ENCODE peak calls at places on chromosomes 3 and 15, in five cellular contexts. One of them, this sample, is unnamed.

GRCh38 chr3:49238274-49239127 is 38.5 kb downstream of the C3orf62 start:
- DNase-seq in heart left ventricle: no peak
- DNase-seq in breast epithelium: no peak
- DNase-seq in tibial nerve: no peak
- DNase-seq in GM12891: no peak
- DNase-seq in this sample: no peak

GRCh38 chr3:119624002-119624401 is 26.3 kb downstream of the PLA1A start:
- DNase-seq in breast epithelium: no peak
- DNase-seq in tibial nerve: no peak
- DNase-seq in heart left ventricle: no peak
- DNase-seq in GM12891: no peak
- DNase-seq in this sample: no peak

GRCh38 chr3:71497367-71497925 is 86.1 kb downstream of the FOXP1 start:
- DNase-seq in heart left ventricle: no peak
- DNase-seq in GM12891: no peak
- DNase-seq in tibial nerve: no peak
- DNase-seq in breast epithelium: no peak
- DNase-seq in this sample: no peak

GRCh38 chr3:167653750-167654149 is at the start of gene WDR49:
- DNase-seq in heart left ventricle: no peak
- DNase-seq in tibial nerve: no peak
- DNase-seq in breast epithelium: no peak
- DNase-seq in GM12891: no peak
- DNase-seq in this sample: no peak

GRCh38 chr3:5423076-5423475 is 235.6 kb downstream of the EDEM1 start:
- DNase-seq in heart left ventricle: no peak
- DNase-seq in GM12891: no peak
- DNase-seq in tibial nerve: no peak
- DNase-seq in breast epithelium: no peak
- DNase-seq in this sample: no peak

GRCh38 chr3:147419062-147419701 is 10.0 kb downstream of the ZIC1 start:
- DNase-seq in heart left ventricle: no peak
- DNase-seq in GM12891: no peak
- DNase-seq in tibial nerve: no peak
- DNase-seq in breast epithelium: no peak
- DNase-seq in this sample: no peak

GRCh38 chr3:54999801-55000200 is 71.9 kb upstream of the LRTM1 start:
- DNase-seq in heart left ventricle: no peak
- DNase-seq in GM12891: no peak
- DNase-seq in breast epithelium: no peak
- DNase-seq in tibial nerve: no peak
- DNase-seq in this sample: no peak

GRCh38 chr3:82355228-82355627 is 593.8 kb upstream of the GBE1 start:
- DNase-seq in heart left ventricle: no peak
- DNase-seq in GM12891: no peak
- DNase-seq in breast epithelium: no peak
- DNase-seq in tibial nerve: no peak
- DNase-seq in this sample: no peak

GRCh38 chr3:141863497-141863896 is 12.9 kb upstream of the ATP1B3 start:
- DNase-seq in GM12891: no peak
- DNase-seq in breast epithelium: no peak
- DNase-seq in tibial nerve: no peak
- DNase-seq in heart left ventricle: no peak
- DNase-seq in this sample: no peak

GRCh38 chr3:102447272-102447671 is 12.5 kb downstream of the ZPLD1 start:
- DNase-seq in heart left ventricle: no peak
- DNase-seq in tibial nerve: no peak
- DNase-seq in breast epithelium: no peak
- DNase-seq in GM12891: no peak
- DNase-seq in this sample: no peak

GRCh38 chr15:50151468-50151867 is 30.5 kb upstream of the SLC27A2 start:
- DNase-seq in heart left ventricle: no peak
- DNase-seq in breast epithelium: no peak
- DNase-seq in tibial nerve: no peak
- DNase-seq in GM12891: no peak
- DNase-seq in this sample: no peak

GRCh38 chr15:65248506-65248905 is 37.2 kb upstream of the CILP start:
- DNase-seq in heart left ventricle: no peak
- DNase-seq in breast epithelium: no peak
- DNase-seq in GM12891: no peak
- DNase-seq in tibial nerve: no peak
- DNase-seq in this sample: no peak

GRCh38 chr3:194640829-194641228 is 7.6 kb upstream of the TMEM44 start:
- DNase-seq in GM12891: no peak
- DNase-seq in tibial nerve: no peak
- DNase-seq in breast epithelium: no peak
- DNase-seq in heart left ventricle: no peak
- DNase-seq in this sample: no peak

GRCh38 chr15:85582719-85583089 is 202.3 kb downstream of the AKAP13 start:
- DNase-seq in breast epithelium: no peak
- DNase-seq in heart left ventricle: peak; percentile 74
- DNase-seq in tibial nerve: no peak
- DNase-seq in GM12891: no peak
- DNase-seq in this sample: no peak

GRCh38 chr3:134212898-134213665 is 37.6 kb downstream of the RYK start:
- DNase-seq in breast epithelium: peak; percentile 89
- DNase-seq in tibial nerve: peak; percentile 82
- DNase-seq in heart left ventricle: peak; percentile 81
- DNase-seq in GM12891: peak; percentile 14
- DNase-seq in this sample: peak; percentile 36

GRCh38 chr3:55185380-55185779 is 257.5 kb upstream of the LRTM1 start:
- DNase-seq in heart left ventricle: no peak
- DNase-seq in tibial nerve: no peak
- DNase-seq in GM12891: no peak
- DNase-seq in breast epithelium: no peak
- DNase-seq in this sample: no peak

GRCh38 chr15:100945006-100945405 is 25.8 kb downstream of the LRRK1 start:
- DNase-seq in heart left ventricle: no peak
- DNase-seq in tibial nerve: no peak
- DNase-seq in breast epithelium: no peak
- DNase-seq in GM12891: no peak
- DNase-seq in this sample: no peak

GRCh38 chr3:13111173-13111873 is 38.1 kb upstream of the IQSEC1 start:
- DNase-seq in tibial nerve: no peak
- DNase-seq in heart left ventricle: no peak
- DNase-seq in breast epithelium: peak; percentile 70
- DNase-seq in GM12891: no peak
- DNase-seq in this sample: no peak

GRCh38 chr3:131543714-131544113 is 40.9 kb upstream of the MRPL3 start:
- DNase-seq in breast epithelium: peak; percentile 55
- DNase-seq in GM12891: no peak
- DNase-seq in tibial nerve: no peak
- DNase-seq in heart left ventricle: peak; percentile 78
- DNase-seq in this sample: peak; percentile 20

GRCh38 chr15:50800715-50801114 is 35.2 kb upstream of the SPPL2A start:
- DNase-seq in tibial nerve: no peak
- DNase-seq in breast epithelium: no peak
- DNase-seq in GM12891: peak; percentile 18
- DNase-seq in heart left ventricle: no peak
- DNase-seq in this sample: no peak

GRCh38 chr3:5016218-5017161 is 37.3 kb downstream of the BHLHE40 start:
- DNase-seq in tibial nerve: no peak
- DNase-seq in breast epithelium: no peak
- DNase-seq in heart left ventricle: no peak
- DNase-seq in GM12891: peak; percentile 38
- DNase-seq in this sample: peak; percentile 44

GRCh38 chr3:61978460-61979419 is 394.6 kb downstream of the FEZF2 start:
- DNase-seq in tibial nerve: no peak
- DNase-seq in GM12891: no peak
- DNase-seq in heart left ventricle: no peak
- DNase-seq in breast epithelium: no peak
- DNase-seq in this sample: no peak

GRCh38 chr3:150757768-150758167 is 5.2 kb downstream of the SIAH2 start:
- DNase-seq in tibial nerve: no peak
- DNase-seq in heart left ventricle: no peak
- DNase-seq in GM12891: no peak
- DNase-seq in breast epithelium: no peak
- DNase-seq in this sample: no peak

GRCh38 chr15:66154581-66154980 is 99.0 kb downstream of the MEGF11 start:
- DNase-seq in tibial nerve: no peak
- DNase-seq in breast epithelium: no peak
- DNase-seq in heart left ventricle: no peak
- DNase-seq in GM12891: no peak
- DNase-seq in this sample: no peak

GRCh38 chr3:12413721-12414255 is 70.5 kb upstream of the TSEN2 start:
- DNase-seq in tibial nerve: no peak
- DNase-seq in heart left ventricle: no peak
- DNase-seq in GM12891: no peak
- DNase-seq in breast epithelium: no peak
- DNase-seq in this sample: no peak

GRCh38 chr3:131388400-131388799 is 6.8 kb downstream of the NUDT16 start:
- DNase-seq in breast epithelium: no peak
- DNase-seq in tibial nerve: no peak
- DNase-seq in GM12891: no peak
- DNase-seq in heart left ventricle: no peak
- DNase-seq in this sample: no peak

GRCh38 chr3:181855825-181856224 is 144.1 kb downstream of the SOX2 start:
- DNase-seq in tibial nerve: no peak
- DNase-seq in breast epithelium: no peak
- DNase-seq in GM12891: no peak
- DNase-seq in heart left ventricle: no peak
- DNase-seq in this sample: no peak

GRCh38 chr3:10189557-10190374 is 25.0 kb downstream of the IRAK2 start:
- DNase-seq in heart left ventricle: peak; percentile 92
- DNase-seq in tibial nerve: peak; percentile 76
- DNase-seq in breast epithelium: peak; percentile 83
- DNase-seq in GM12891: no peak
- DNase-seq in this sample: no peak
- TF ChIP-seq POLR2A in heart left ventricle: peak; percentile 23
- TF ChIP-seq POLR2A in tibial nerve: no peak
- TF ChIP-seq POLR2A in breast epithelium: no peak
- TF ChIP-seq POLR2A in GM12891: no peak
- TF ChIP-seq POLR2A in this sample: no peak

GRCh38 chr15:40567111-40567510 is 2.0 kb upstream of the RPUSD2 start:
- DNase-seq in heart left ventricle: no peak
- DNase-seq in breast epithelium: no peak
- DNase-seq in GM12891: no peak
- DNase-seq in tibial nerve: no peak
- DNase-seq in this sample: no peak

GRCh38 chr15:40565333-40566238 is 744 bp upstream of the CCDC32 start:
- DNase-seq in heart left ventricle: no peak
- DNase-seq in GM12891: no peak
- DNase-seq in breast epithelium: no peak
- DNase-seq in tibial nerve: no peak
- DNase-seq in this sample: no peak

GRCh38 chr15:40575113-40575512 is 6.0 kb downstream of the RPUSD2 start:
- DNase-seq in breast epithelium: no peak
- DNase-seq in GM12891: no peak
- DNase-seq in tibial nerve: no peak
- DNase-seq in heart left ventricle: no peak
- DNase-seq in this sample: no peak

GRCh38 chr15:40564591-40565332 is at the start of gene CCDC32:
- DNase-seq in breast epithelium: peak; percentile 97
- DNase-seq in GM12891: peak; percentile 93
- DNase-seq in tibial nerve: peak; percentile 95
- DNase-seq in heart left ventricle: peak; percentile 97
- DNase-seq in this sample: peak; percentile 97

GRCh38 chr15:40569139-40569953 is at the start of gene RPUSD2:
- DNase-seq in breast epithelium: peak; percentile 92
- DNase-seq in heart left ventricle: peak; percentile 95
- DNase-seq in GM12891: peak; percentile 91
- DNase-seq in tibial nerve: peak; percentile 87
- DNase-seq in this sample: peak; percentile 84
- TF ChIP-seq POLR2A in breast epithelium: peak; percentile 62
- TF ChIP-seq POLR2A in heart left ventricle: peak; percentile 73
- TF ChIP-seq POLR2A in GM12891: peak; percentile 81
- TF ChIP-seq POLR2A in tibial nerve: peak; percentile 55
- TF ChIP-seq POLR2A in this sample: peak; percentile 76

DNA sequence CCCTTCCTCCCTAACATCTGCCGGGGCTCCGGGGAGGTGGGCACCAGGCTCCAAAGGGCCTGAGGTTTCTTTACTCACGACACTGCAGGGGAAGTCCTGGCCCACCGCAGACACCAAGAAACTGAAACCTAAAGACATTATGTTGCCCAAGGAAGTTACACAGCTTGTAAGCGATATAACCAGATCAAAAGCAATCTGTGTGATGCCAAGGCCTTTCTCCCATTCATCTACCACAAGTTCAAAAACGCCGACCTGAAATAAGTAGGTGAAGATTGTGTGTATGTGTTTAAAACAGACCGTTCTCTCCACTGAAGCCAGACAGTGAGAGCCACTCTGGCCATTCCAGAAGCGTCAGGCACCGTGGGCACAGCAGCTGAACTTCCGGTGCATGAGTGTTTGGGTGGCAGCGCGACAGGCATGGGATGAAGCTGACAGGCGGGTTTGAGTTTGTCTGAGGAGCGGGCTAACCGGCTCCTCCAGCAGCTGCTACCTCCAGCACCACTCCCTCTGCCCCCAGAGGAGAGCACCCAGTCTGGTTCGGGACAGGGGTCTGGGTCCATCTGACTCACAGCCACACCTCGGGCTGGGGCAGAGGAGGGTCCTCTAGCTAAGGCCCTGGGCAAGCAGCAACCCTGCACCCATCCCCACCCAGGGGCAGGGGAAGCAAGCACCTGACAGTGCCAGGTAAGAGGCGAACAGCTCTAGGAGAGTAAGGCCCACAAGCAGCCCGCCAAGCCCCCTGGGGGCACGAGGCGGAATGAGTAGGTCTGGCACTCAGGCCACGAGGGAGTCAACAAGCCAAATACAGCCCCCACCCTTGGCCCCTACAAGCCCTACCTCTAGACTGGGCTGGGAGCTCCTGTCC is 1.3 kb downstream of the TNK2 start:
- DNase-seq in heart left ventricle: no peak
- DNase-seq in tibial nerve: no peak
- DNase-seq in breast epithelium: no peak
- DNase-seq in GM12891: no peak
- DNase-seq in this sample: no peak
- TF ChIP-seq POLR2A in heart left ventricle: no peak
- TF ChIP-seq POLR2A in tibial nerve: no peak
- TF ChIP-seq POLR2A in breast epithelium: no peak
- TF ChIP-seq POLR2A in GM12891: no peak
- TF ChIP-seq POLR2A in this sample: no peak

DNA sequence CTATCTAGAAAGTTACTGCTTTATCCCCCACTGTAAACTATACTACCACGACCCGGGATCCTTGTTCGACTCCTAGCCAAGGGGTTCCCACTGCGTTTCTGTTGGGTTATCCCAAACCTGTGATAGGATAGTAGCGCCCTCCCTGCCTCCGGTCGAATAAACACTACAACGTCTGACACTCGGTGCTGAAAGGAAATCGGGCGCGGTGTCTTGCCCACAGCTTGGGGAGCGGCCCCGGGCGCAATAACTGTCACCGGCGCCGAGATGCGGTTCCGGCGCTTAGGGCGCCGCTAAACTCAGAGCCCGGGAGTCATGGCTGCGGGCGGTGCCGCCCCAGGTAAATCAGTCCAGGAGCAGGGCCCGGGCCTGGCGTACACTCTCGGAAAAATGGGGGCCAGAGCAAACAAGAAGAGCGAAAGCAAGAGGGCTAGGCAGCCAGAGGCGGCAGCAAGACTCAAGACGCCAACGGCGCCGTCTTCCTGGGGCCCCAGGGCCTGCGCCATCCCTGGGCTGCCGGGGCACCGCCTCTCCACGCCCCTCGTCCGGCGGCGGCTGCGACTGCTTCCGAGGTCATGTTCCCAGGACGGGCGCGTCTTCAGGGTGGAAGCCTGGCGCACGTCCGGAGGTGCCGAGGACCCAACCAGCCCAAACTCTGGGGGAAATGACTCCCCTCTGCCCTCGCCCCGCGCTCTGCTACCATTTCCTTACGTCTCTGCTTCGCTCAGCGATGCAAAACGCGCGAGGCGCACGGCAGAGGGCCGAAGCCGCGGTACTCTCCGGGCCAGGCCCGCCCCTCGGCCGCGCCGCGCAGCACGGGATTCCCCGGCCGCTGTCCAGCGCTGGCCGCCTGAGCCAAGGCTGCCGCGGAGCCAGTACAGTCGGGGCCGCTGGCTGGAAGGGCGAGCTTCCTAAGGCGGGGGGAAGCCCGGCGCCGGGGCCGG is at the start of gene DUT:
- DNase-seq in GM12891: peak; percentile 58
- DNase-seq in tibial nerve: peak; percentile 78
- DNase-seq in breast epithelium: peak; percentile 77
- DNase-seq in heart left ventricle: peak; percentile 95
- DNase-seq in this sample: peak; percentile 54
- TF ChIP-seq POLR2A in GM12891: peak; percentile 84
- TF ChIP-seq POLR2A in tibial nerve: no peak
- TF ChIP-seq POLR2A in breast epithelium: peak; percentile 88
- TF ChIP-seq POLR2A in heart left ventricle: peak; percentile 77
- TF ChIP-seq POLR2A in this sample: peak; percentile 98

This sample was measured in H54.